ENCODE peak calls at places on chromosome 4, in ten cellular contexts. H, O, P, W, D, U, V, Z, Q and I are unnamed samples.

GRCh38 chr4:168998596-168998995 is 11.5 kb downstream of the CBR4 start:
- DNase-seq in P (no peak), O (no peak), D (no peak), U (no peak), H (no peak), Q (no peak), Z (no peak), W (no peak), V (no peak), I (no peak)

GRCh38 chr4:126364290-126364978 is 1049.7 kb downstream of the FAT4 start:
- DNase-seq in D (no peak), Z (no peak), W (no peak), Q (no peak), V (peak), H (no peak), U (no peak), O (no peak), P (no peak), I (no peak)

GRCh38 chr4:75564023-75564422 is 8.2 kb downstream of the ODAPH start:
- DNase-seq in D (no peak), U (no peak), P (no peak), H (no peak), V (no peak), W (no peak), Z (no peak), Q (no peak), O (no peak), I (no peak)

GRCh38 chr4:6957148-6957520 is 47.5 kb downstream of the TBC1D14 start:
- DNase-seq in P (no peak), U (no peak), Q (no peak), H (peak), D (no peak), V (peak), W (no peak), O (no peak), Z (no peak), I (no peak)

GRCh38 chr4:140645614-140646412 is 77.1 kb upstream of the UCP1 start:
- DNase-seq in V (no peak), Q (peak), H (no peak), U (no peak), P (peak), W (no peak), Z (no peak), D (no peak), O (peak), I (no peak)

GRCh38 chr4:102787096-102787867 is 26.5 kb upstream of the MANBA start:
- DNase-seq in Q (no peak), Z (no peak), P (no peak), U (no peak), D (no peak), H (no peak), V (peak), W (peak), O (no peak), I (no peak)

GRCh38 chr4:45358573-45359506 is 632.5 kb upstream of the GNPDA2 start:
- DNase-seq in D (no peak), U (no peak), W (no peak), O (no peak), H (no peak), P (no peak), Q (no peak), Z (no peak), V (no peak), I (no peak)

GRCh38 chr4:137124278-137124932 is 407.9 kb downstream of the PCDH18 start:
- DNase-seq in P (peak), D (peak), H (no peak), Q (no peak), V (peak), Z (no peak), U (peak), O (no peak), W (peak), I (no peak)

GRCh38 chr4:123488916-123489315 is 92.3 kb downstream of the SPRY1 start:
- DNase-seq in U (no peak), D (no peak), H (no peak), O (no peak), W (no peak), Q (no peak), V (peak), Z (no peak), P (no peak), I (no peak)

GRCh38 chr4:39528056-39528465 is 822 bp upstream of the UGDH start:
- DNase-seq in W (peak), Q (no peak), D (no peak), O (no peak), P (no peak), U (no peak), Z (no peak), H (peak), V (no peak), I (no peak)

GRCh38 chr4:24840826-24841587 is 45.6 kb downstream of the SOD3 start:
- DNase-seq in D (no peak), U (no peak), V (no peak), H (no peak), P (no peak), Z (no peak), O (no peak), W (no peak), Q (no peak), I (no peak)

GRCh38 chr4:8645753-8646124 is 53.2 kb downstream of the CPZ start:
- DNase-seq in P (no peak), Q (no peak), W (no peak), H (peak), D (no peak), V (no peak), O (no peak), U (no peak), Z (no peak), I (no peak)

GRCh38 chr4:40038972-40039371 is 17.7 kb upstream of the N4BP2 start:
- DNase-seq in U (no peak), O (no peak), V (peak), W (no peak), Z (no peak), H (no peak), P (no peak), D (no peak), Q (no peak), I (no peak)

GRCh38 chr4:19739101-19739651 is 512.5 kb upstream of the SLIT2 start:
- DNase-seq in H (no peak), U (peak), Z (no peak), Q (no peak), V (peak), D (no peak), P (no peak), W (peak), O (no peak), I (no peak)

GRCh38 chr4:164251257-164251656 is 502.7 kb upstream of the SMIM31 start:
- DNase-seq in P (no peak), O (no peak), Q (no peak), H (no peak), Z (no peak), U (no peak), V (no peak), W (no peak), D (no peak), I (peak)

GRCh38 chr4:24664956-24665355 is 80.6 kb upstream of the DHX15 start:
- DNase-seq in V (no peak), U (no peak), D (no peak), Q (peak), P (no peak), O (peak), Z (no peak), H (peak), W (peak), I (no peak)

GRCh38 chr4:2105559-2105958 is 46.4 kb downstream of the NAT8L start:
- DNase-seq in Q (no peak), W (no peak), O (no peak), Z (no peak), V (no peak), D (no peak), H (no peak), P (no peak), U (no peak), I (no peak)

GRCh38 chr4:95537181-95537580 is 11.6 kb downstream of the UNC5C start:
- DNase-seq in W (no peak), U (no peak), V (no peak), D (no peak), P (no peak), Z (no peak), O (no peak), Q (no peak), H (no peak), I (no peak)

GRCh38 chr4:125317526-125317880 is 2.7 kb downstream of the FAT4 start:
- DNase-seq in W (no peak), Z (no peak), V (peak), D (no peak), U (peak), H (peak), Q (peak), P (peak), O (peak), I (peak)